ENCODE peak calls at places on chromosomes 11 and 22, in four cellular contexts. Y is Peyer's patch, Z is fibroblast of lung, K is heart right ventricle. A is an unnamed sample.

GRCh38 chr22:42901790-42902508 is 44.9 kb upstream of the ARFGAP3 start:
- DNase-seq in Y (no peak), Z (no peak), K (peak; percentile 61), A (no peak)

GRCh38 chr11:57735655-57736298 is 5.5 kb upstream of the SELENOH start:
- DNase-seq in Y (no peak), Z (no peak), K (no peak), A (no peak)

GRCh38 chr11:43582837-43583462 is 97.6 kb upstream of the HSD17B12 start:
- DNase-seq in Y (no peak), Z (no peak), K (no peak), A (no peak)

GRCh38 chr11:36469063-36469462 is 41.0 kb downstream of the TRAF6 start:
- DNase-seq in Y (no peak), Z (no peak), K (no peak), A (peak; percentile 14)

GRCh38 chr22:43587574-43587973 is 175.8 kb downstream of the MPPED1 start:
- DNase-seq in Y (no peak), Z (peak; percentile 9), K (no peak), A (peak; percentile 3)

GRCh38 chr11:133835258-133836075 is 9.8 kb downstream of the SPATA19 start:
- DNase-seq in Y (no peak), Z (peak; percentile 50), K (no peak), A (peak; percentile 70)

GRCh38 chr11:126139541-126140091 is 71.8 kb downstream of the RPUSD4 start:
- DNase-seq in Y (no peak), Z (peak; percentile 83), K (peak; percentile 51), A (no peak)

GRCh38 chr22:25002241-25002985 is 49.9 kb downstream of the KIAA1671 start:
- DNase-seq in Y (no peak), Z (no peak), K (no peak), A (no peak)

GRCh38 chr11:36421546-36422155 is 88.4 kb downstream of the TRAF6 start:
- DNase-seq in Y (no peak), Z (peak; percentile 15), K (no peak), A (no peak)

GRCh38 chr22:28116261-28116673 is 197.2 kb upstream of the PITPNB start:
- DNase-seq in Y (no peak), Z (peak; percentile 42), K (peak; percentile 27), A (peak; percentile 36)

GRCh38 chr11:7657306-7658025 is 15.8 kb downstream of the CYB5R2 start:
- DNase-seq in Y (peak; percentile 67), Z (peak; percentile 72), K (peak; percentile 48), A (peak; percentile 80)

GRCh38 chr11:76236092-76237026 is 30.1 kb upstream of the WNT11 start:
- DNase-seq in Y (no peak), Z (peak; percentile 53), K (peak; percentile 69), A (peak; percentile 74)

GRCh38 chr11:94133752-94134151 is 5.1 kb downstream of the PANX1 start:
- DNase-seq in Y (no peak), Z (no peak), K (no peak), A (no peak)

DNA sequence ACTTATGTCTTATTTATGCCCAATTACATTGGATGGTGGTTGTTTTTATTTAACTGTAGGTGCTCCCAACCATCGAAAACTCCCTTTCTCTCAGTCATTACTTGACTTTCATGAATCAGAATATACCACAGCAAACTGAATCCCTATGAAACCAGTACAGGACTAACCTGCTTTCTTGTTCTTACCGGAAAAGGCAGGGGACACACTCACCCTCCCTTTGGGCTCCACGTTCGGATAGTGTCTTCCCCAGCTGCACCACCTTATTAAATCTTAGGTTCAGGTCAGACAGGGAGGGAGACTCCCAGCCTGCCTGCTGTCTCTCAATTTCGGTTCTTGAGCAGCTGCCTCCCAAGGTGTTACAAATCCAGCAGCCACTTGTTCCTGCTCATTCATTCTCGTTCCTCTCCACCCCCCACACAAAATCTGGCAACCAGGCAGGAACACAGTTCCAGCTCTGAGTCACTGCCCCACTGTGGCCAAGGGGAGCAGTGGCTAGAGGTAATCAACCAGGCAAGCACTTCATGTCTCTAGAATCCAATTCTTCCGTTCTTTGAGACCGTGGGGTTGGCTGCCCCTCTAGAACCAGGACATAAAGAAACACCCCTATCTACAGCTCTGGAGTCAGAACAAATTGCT is 133.0 kb downstream of the PLEKHA7 start:
- DNase-seq in Y (no peak), Z (peak; percentile 39), K (peak; percentile 58), A (peak; percentile 84)
- TF ChIP-seq CTCF in Y (no peak), Z (peak; percentile 33), K (peak; percentile 69), A (no peak)

GRCh38 chr22:26589845-26590524 is at the start of gene TPST2:
- DNase-seq in Y (peak; percentile 89), Z (peak; percentile 66), K (peak; percentile 85), A (peak; percentile 73)
- TF ChIP-seq CTCF in Y (no peak), Z (no peak), K (peak; percentile 38), A (no peak)

DNA sequence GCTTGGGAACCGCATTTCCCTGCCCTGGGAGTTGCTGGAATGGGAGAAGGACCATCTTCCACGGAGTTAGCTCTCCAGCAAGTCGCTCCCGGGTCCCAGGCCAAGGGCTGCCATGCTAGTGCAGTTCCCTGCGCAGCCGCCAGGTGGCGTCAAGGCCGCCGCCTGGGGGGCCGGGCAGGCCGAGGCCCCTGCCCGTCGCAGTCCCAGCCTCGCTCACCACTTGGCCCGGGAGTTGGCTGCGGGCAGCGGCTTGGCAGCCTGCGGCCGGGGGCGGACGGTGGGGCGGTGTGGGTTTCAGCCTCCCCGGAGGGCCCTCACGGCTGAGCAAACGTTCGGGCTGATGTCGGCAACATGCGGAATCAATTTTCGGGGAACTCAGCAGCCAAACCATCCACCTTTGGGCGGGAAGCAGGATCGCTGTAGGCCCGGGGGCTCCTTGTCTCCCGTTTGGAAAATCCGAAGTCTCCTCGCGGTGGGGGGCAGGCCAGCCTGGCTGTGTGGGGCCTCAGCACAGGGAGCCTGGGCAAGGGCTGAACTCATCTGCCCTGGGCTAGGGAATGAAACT is 415.1 kb downstream of the SOX6 start:
- DNase-seq in Y (no peak), Z (no peak), K (peak; percentile 54), A (no peak)
- TF ChIP-seq CTCF in Y (peak; percentile 43), Z (peak; percentile 42), K (peak; percentile 86), A (peak; percentile 82)

GRCh38 chr11:29005401-29005980 is 897.3 kb downstream of the METTL15 start:
- DNase-seq in Y (no peak), Z (no peak), K (no peak), A (no peak)
- TF ChIP-seq CTCF in Y (no peak), Z (no peak), K (no peak), A (no peak)

DNA sequence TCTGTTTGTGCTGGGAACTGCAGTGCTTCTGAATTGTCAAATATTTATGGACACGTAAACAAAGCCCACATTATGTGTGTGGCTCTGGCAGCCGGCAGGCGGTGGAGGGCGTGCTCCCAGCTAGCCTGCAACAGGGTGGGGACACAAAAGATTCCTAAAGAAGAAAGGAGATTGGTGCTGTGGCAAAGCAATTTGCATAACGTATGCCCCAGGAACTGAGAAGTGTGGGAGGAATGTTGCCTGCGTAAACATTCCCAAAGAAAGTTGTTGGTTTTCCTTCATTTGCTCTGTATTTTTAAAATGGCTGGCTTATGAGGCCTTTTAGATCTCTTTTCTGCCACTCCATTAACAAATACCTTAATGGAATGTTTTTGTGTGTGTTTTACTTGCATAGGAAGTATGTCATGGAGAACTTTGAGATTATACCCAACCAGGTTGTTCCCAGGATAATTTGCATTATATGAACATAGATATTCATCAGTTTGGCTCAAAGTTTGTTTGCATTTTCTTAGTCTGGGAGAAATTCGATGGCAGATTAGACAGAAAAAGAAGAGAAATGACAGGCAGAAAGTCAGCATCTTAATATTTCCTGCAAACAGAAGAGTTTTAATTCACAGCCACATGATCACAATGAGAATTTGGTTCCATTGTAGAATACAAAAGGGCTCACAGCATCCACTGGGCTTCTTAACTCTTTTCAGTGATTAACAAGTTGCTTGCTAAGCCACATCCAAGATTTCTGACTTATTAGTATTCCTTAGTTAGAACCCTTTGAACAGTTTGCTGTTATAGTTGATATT is 41.8 kb upstream of the DLAT start:
- DNase-seq in Y (peak; percentile 73), Z (peak; percentile 42), K (no peak), A (no peak)
- TF ChIP-seq CTCF in Y (no peak), Z (no peak), K (no peak), A (no peak)

DNA sequence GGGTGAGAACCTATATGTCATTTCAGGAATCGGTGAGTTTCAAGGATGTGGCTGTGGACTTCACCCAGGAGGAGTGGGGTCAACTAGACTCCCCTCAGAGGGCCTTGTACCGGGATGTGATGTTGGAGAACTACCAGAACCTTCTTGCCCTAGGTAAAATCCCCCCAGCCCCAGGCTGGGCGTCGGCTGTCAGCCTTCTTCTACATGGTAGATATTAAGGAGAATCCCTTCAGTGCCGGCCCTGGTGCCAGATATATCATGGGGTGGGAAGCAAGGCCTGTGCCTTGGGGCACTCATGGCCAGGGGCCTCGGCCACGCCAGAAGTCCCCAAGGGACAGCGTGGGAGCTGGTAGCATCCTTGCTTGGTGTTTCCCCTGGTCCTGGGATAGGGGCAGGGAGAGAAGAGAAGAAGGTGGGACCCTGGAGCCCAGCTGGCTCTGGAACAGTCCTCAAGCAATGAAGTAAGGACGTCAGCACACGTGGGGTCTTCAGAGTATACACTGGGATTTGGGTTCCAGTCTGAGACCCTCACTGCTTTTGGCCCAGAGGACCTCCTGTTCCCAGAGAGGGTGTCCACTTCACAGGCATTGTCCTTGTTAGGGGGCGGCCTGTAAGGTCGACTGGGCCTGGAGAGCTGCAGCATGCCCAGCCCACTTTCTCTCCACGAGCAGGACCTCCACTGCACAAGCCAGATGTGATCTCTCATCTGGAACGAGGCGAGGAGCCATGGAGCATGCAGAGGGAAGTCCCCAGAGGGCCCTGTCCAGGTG is 6.8 kb downstream of the ZNF74 start:
- DNase-seq in Y (no peak), Z (no peak), K (no peak), A (no peak)
- TF ChIP-seq CTCF in Y (no peak), Z (no peak), K (no peak), A (no peak)

GRCh38 chr11:68193018-68193417 is 20.1 kb downstream of the KMT5B start:
- DNase-seq in Y (no peak), Z (no peak), K (no peak), A (no peak)

GRCh38 chr11:68194675-68195294 is 18.3 kb downstream of the KMT5B start:
- DNase-seq in Y (no peak), Z (no peak), K (no peak), A (no peak)

GRCh38 chr11:68189082-68189481 is 24.0 kb downstream of the KMT5B start:
- DNase-seq in Y (no peak), Z (no peak), K (no peak), A (no peak)

GRCh38 chr11:68189888-68190287 is 23.2 kb downstream of the KMT5B start:
- DNase-seq in Y (no peak), Z (no peak), K (no peak), A (no peak)

GRCh38 chr11:68191661-68192579 is 21.2 kb downstream of the KMT5B start:
- DNase-seq in Y (no peak), Z (no peak), K (no peak), A (peak; percentile 51)
- TF ChIP-seq CTCF in Y (no peak), Z (no peak), K (no peak), A (no peak)

DNA sequence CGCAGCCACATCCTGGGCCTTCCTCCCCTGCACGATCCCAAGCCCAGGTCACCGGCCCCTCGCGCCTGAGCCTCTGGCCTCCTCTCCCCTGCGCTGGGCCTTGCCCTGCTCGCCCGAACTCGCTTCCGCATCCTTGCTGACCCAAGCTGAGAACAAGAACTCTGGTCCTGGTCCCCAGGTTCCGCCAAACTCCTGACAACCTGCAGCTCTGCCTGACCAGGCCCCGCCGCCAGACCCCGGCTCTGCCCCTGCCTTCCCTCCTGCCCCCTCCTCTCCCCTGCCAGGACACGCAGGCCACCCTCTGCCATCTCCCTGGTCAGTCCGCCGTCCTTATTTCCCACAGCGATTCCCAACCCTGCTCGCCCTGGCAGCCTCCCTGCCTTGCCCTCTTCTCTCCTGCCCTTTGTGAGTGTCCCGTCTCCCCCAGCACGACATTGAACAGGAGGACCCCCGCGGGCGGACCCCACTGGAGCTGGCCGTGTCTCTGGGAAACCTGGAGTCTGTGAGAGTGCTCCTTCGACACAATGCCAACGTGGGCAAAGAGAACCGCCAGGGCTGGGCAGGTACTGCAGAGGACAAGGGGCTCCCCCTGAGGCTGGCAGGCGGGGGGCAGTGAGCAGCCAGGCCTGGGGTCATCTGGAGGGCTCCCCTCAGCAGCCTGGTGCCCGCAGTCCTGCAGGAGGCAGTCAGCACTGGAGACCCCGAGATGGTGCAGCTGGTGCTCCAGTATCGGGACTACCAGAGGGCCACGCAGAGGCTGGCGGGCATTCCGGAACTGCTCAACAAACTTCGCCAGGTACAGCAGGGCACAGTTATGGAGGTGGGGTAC is 762 bp downstream of the ANKRD13D start:
- DNase-seq in Y (no peak), Z (no peak), K (peak; percentile 21), A (no peak)
- TF ChIP-seq CTCF in Y (no peak), Z (no peak), K (no peak), A (no peak)

A was measured in MCF 10A.